ENCODE peak calls at places on chromosomes 6 and 20, in four cellular contexts. S, T, M and P are unnamed samples.

GRCh38 chr6:24252215-24252614 is 105.6 kb downstream of the DCDC2 start:
- DNase-seq in S (no peak), T (no peak), M (no peak), P (no peak)

GRCh38 chr6:161056451-161056850 is 64.9 kb downstream of the MAP3K4 start:
- DNase-seq in S (no peak), T (no peak), M (no peak), P (no peak)

GRCh38 chr6:30748301-30748769 is 4.0 kb upstream of the IER3 start:
- DNase-seq in S (no peak), T (peak; percentile 60), M (no peak), P (peak; percentile 62)

GRCh38 chr6:6723792-6724318 is 135.3 kb downstream of the LY86 start:
- DNase-seq in S (no peak), T (no peak), M (no peak), P (no peak)

GRCh38 chr6:30884521-30885480 is 482 bp downstream of the DDR1 start:
- DNase-seq in S (peak; percentile 72), T (peak; percentile 71), M (no peak), P (peak; percentile 74)

GRCh38 chr20:61461459-61461858 is 209.4 kb downstream of the CDH4 start:
- DNase-seq in S (no peak), T (no peak), M (no peak), P (no peak)

GRCh38 chr20:21322083-21322710 is 19.1 kb downstream of the XRN2 start:
- DNase-seq in S (no peak), T (no peak), M (no peak), P (no peak)

GRCh38 chr6:146310628-146311027 is 233.0 kb upstream of the RAB32 start:
- DNase-seq in S (no peak), T (no peak), M (no peak), P (no peak)

GRCh38 chr6:112282217-112282616 is 27.9 kb upstream of the LAMA4 start:
- DNase-seq in S (peak; percentile 25), T (peak; percentile 84), M (peak; percentile 92), P (peak; percentile 30)

GRCh38 chr20:57743450-57744095 is 33.8 kb upstream of the PMEPA1 start:
- DNase-seq in S (no peak), T (no peak), M (no peak), P (no peak)

GRCh38 chr6:152309648-152310047 is 327.5 kb downstream of the SYNE1 start:
- DNase-seq in S (no peak), T (peak; percentile 33), M (no peak), P (no peak)

GRCh38 chr6:36116943-36117342 is 13.4 kb upstream of the MAPK13 start:
- DNase-seq in S (peak; percentile 9), T (no peak), M (no peak), P (no peak)

GRCh38 chr20:53141651-53142050 is 169.5 kb downstream of the TSHZ2 start:
- DNase-seq in S (no peak), T (no peak), M (no peak), P (no peak)

GRCh38 chr6:145012039-145012662 is 723.2 kb downstream of the EPM2A start:
- DNase-seq in S (no peak), T (no peak), M (no peak), P (no peak)

GRCh38 chr6:37170273-37171140 is 555 bp downstream of the PIM1 start:
- DNase-seq in S (peak; percentile 82), T (peak; percentile 67), M (peak; percentile 42), P (peak; percentile 74)

GRCh38 chr6:93418448-93419303 is 683 bp downstream of the EPHA7 start:
- DNase-seq in S (peak; percentile 66), T (peak; percentile 80), M (no peak), P (peak; percentile 14)

GRCh38 chr6:46220351-46221220 is 49.8 kb upstream of the ENPP5 start:
- DNase-seq in S (no peak), T (no peak), M (no peak), P (no peak)

GRCh38 chr6:112218563-112218962 is 35.8 kb downstream of the LAMA4 start:
- DNase-seq in S (no peak), T (no peak), M (no peak), P (peak; percentile 51)

GRCh38 chr6:150293423-150294280 is 75.2 kb upstream of the IYD start:
- DNase-seq in S (no peak), T (peak; percentile 25), M (peak; percentile 47), P (no peak)

GRCh38 chr6:82365011-82365751 is 1.6 kb downstream of the TPBG start:
- DNase-seq in S (peak; percentile 41), T (peak; percentile 73), M (peak; percentile 29), P (peak; percentile 59)

GRCh38 chr6:119314894-119315272 is 34.7 kb downstream of the MAN1A1 start:
- DNase-seq in S (no peak), T (no peak), M (no peak), P (no peak)

GRCh38 chr6:170433163-170434095 is 119.7 kb downstream of the PSMB1 start:
- DNase-seq in S (peak; percentile 92), T (peak; percentile 64), M (no peak), P (no peak)

GRCh38 chr6:10030942-10031537 is 383.8 kb downstream of the TFAP2A start:
- DNase-seq in S (no peak), T (peak; percentile 27), M (no peak), P (no peak)

GRCh38 chr6:8174571-8174970 is 72.2 kb upstream of the EEF1E1 start:
- DNase-seq in S (no peak), T (no peak), M (no peak), P (no peak)

GRCh38 chr6:1285589-1286340 is 26.1 kb upstream of the FOXQ1 start:
- DNase-seq in S (no peak), T (no peak), M (peak; percentile 95), P (no peak)

GRCh38 chr20:35619196-35620095 is 3.8 kb downstream of the SPAG4 start:
- DNase-seq in S (peak; percentile 96), T (peak; percentile 93), M (peak; percentile 63), P (peak; percentile 96)

GRCh38 chr6:89298680-89299450 is 16.2 kb downstream of the GABRR2 start:
- DNase-seq in S (peak; percentile 55), T (peak; percentile 89), M (peak; percentile 22), P (peak; percentile 63)

GRCh38 chr6:36963451-36964290 is 9.1 kb downstream of the PI16 start:
- DNase-seq in S (no peak), T (peak; percentile 20), M (no peak), P (no peak)

GRCh38 chr20:43665466-43666176 is 1.3 kb upstream of the MYBL2 start:
- DNase-seq in S (peak; percentile 21), T (no peak), M (no peak), P (no peak)

GRCh38 chr6:2951723-2952122 is 19.6 kb downstream of the SERPINB6 start:
- DNase-seq in S (no peak), T (no peak), M (no peak), P (no peak)

GRCh38 chr6:56235245-56235644 is 12.1 kb downstream of the COL21A1 start:
- DNase-seq in S (no peak), T (peak; percentile 51), M (no peak), P (no peak)

GRCh38 chr6:33419580-33420492 is at the start of gene SYNGAP1:
- DNase-seq in S (peak; percentile 91), T (peak; percentile 59), M (peak; percentile 67), P (no peak)

GRCh38 chr6:5457983-5458683 is 196.8 kb downstream of the FARS2 start:
- DNase-seq in S (no peak), T (peak; percentile 81), M (no peak), P (peak; percentile 15)

GRCh38 chr20:61918548-61918947 is 147.1 kb downstream of the TAF4 start:
- DNase-seq in S (peak; percentile 29), T (no peak), M (no peak), P (no peak)